ENCODE peak calls at places on chromosomes 5 and 9, in seven cellular contexts. A is H9, O is SK-N-SH, C is uterus, K is colonic mucosa, E is adrenal gland, M is fibroblast of lung. J is an unnamed sample.

GRCh38 chr9:133892193-133892920 is 99.8 kb downstream of the VAV2 start:
- DNase-seq in A (no peak), O (no peak), C (no peak), K (peak; percentile 52), E (no peak), M (no peak), J (no peak)

GRCh38 chr5:164746723-164747122 is 1241.3 kb downstream of the MAT2B start:
- DNase-seq in A (no peak), O (no peak), C (no peak), K (no peak), E (no peak), M (no peak), J (no peak)

GRCh38 chr5:6465831-6466790 is 17.5 kb downstream of the UBE2QL1 start:
- DNase-seq in A (no peak), O (no peak), C (no peak), K (no peak), E (no peak), M (no peak), J (no peak)

GRCh38 chr9:69397384-69398214 is 72.6 kb downstream of the ENTREP1 start:
- DNase-seq in A (no peak), O (no peak), C (no peak), K (no peak), E (peak; percentile 37), M (no peak), J (no peak)

GRCh38 chr5:148796931-148797330 is 29.5 kb upstream of the ADRB2 start:
- DNase-seq in A (no peak), O (no peak), C (no peak), K (no peak), E (no peak), M (no peak), J (no peak)

GRCh38 chr9:108996653-108997052 is 16.6 kb downstream of the CTNNAL1 start:
- DNase-seq in A (no peak), O (no peak), C (no peak), K (no peak), E (no peak), M (no peak), J (no peak)

GRCh38 chr5:74021090-74021489 is 395.1 kb downstream of the ARHGEF28 start:
- DNase-seq in A (no peak), O (no peak), C (no peak), K (no peak), E (no peak), M (no peak), J (no peak)

GRCh38 chr9:92669527-92669889 is 423 bp downstream of the IPPK start:
- DNase-seq in A (no peak), O (peak; percentile 71), C (no peak), K (peak; percentile 51), E (peak; percentile 59), M (no peak), J (peak; percentile 40)

GRCh38 chr5:54905942-54906537 is 79.4 kb downstream of the ESM1 start:
- DNase-seq in A (peak; percentile 46), O (peak; percentile 38), C (peak; percentile 55), K (peak; percentile 60), E (peak; percentile 83), M (peak; percentile 83), J (peak; percentile 47)

GRCh38 chr5:109335114-109335513 is 74.7 kb downstream of the PJA2 start:
- DNase-seq in A (no peak), O (no peak), C (no peak), K (no peak), E (no peak), M (no peak), J (no peak)

GRCh38 chr9:26260238-26260637 is 582.0 kb upstream of the TUSC1 start:
- DNase-seq in A (no peak), O (no peak), C (no peak), K (no peak), E (no peak), M (peak; percentile 36), J (no peak)

GRCh38 chr5:155728146-155728856 is 598.7 kb upstream of the SGCD start:
- DNase-seq in A (peak; percentile 72), O (peak; percentile 83), C (peak; percentile 22), K (peak; percentile 37), E (peak; percentile 33), M (peak; percentile 15), J (peak; percentile 51)

GRCh38 chr9:117860849-117861248 is 156.6 kb downstream of the TLR4 start:
- DNase-seq in A (no peak), O (no peak), C (no peak), K (no peak), E (no peak), M (no peak), J (no peak)

GRCh38 chr9:72960446-72960845 is 7.6 kb upstream of the ALDH1A1 start:
- DNase-seq in A (no peak), O (no peak), C (no peak), K (no peak), E (no peak), M (no peak), J (no peak)
- TF ChIP-seq CTCF in A (no peak), O (no peak), C (no peak), K (no peak), E (no peak), M (no peak), J (no peak)

GRCh38 chr5:140012443-140012842 is 30.7 kb downstream of the NRG2 start:
- DNase-seq in A (no peak), O (no peak), C (no peak), K (no peak), E (no peak), M (no peak), J (no peak)
- H3K27me3 ChIP-seq in A (no peaks in the 10 kb centered on the region), O (no peaks in the 10 kb centered on the region), C (no peaks in the 10 kb centered on the region), K (no peaks in the 10 kb centered on the region), E (no peaks in the 10 kb centered on the region), M (peaks cover 5% of the 10 kb centered on the region), J (no peaks in the 10 kb centered on the region)

GRCh38 chr9:22238809-22239684 is 207.6 kb upstream of the DMRTA1 start:
- DNase-seq in A (no peak), O (no peak), C (no peak), K (no peak), E (no peak), M (peak; percentile 74), J (no peak)
- TF ChIP-seq CTCF in A (peak; percentile 66), O (peak; percentile 62), C (no peak), K (peak; percentile 52), E (peak; percentile 36), M (peak; percentile 58), J (peak; percentile 56)

DNA sequence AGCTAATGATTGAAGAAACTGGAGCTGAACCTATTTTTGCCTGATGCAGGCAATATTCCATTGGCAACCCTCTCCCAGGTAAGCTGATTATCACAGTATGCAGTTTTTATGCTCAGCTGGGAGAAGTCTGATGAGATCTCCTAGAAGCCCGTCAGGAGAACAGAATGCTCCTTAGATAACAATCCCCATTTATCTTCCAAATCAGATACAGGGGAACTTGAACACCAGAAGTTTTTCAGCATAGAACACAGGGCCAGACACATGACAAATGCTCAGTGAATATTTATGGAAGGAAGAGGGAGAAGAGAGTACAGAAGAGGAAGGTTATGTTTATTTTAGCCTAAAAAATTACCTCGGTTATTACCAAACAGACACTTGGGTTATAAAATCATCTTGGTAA is 37.9 kb downstream of the CFAP90 start:
- DNase-seq in A (no peak), O (no peak), C (no peak), K (no peak), E (no peak), M (no peak), J (no peak)
- H3K27me3 ChIP-seq in A (no peaks in the 10 kb centered on the region), O (peaks cover 30% of the 10 kb centered on the region), C (no peaks in the 10 kb centered on the region), K (no peaks in the 10 kb centered on the region), E (no peaks in the 10 kb centered on the region), M (no peaks in the 10 kb centered on the region), J (no peaks in the 10 kb centered on the region)

GRCh38 chr5:158120760-158121159 is 261.8 kb upstream of the CLINT1 start:
- DNase-seq in A (no peak), O (no peak), C (no peak), K (no peak), E (no peak), M (no peak), J (no peak)
- TF ChIP-seq CTCF in A (no peak), O (no peak), C (no peak), K (no peak), E (no peak), M (no peak), J (no peak)

GRCh38 chr5:135042595-135042994 is 8.6 kb upstream of the PITX1 start:
- DNase-seq in A (no peak), O (no peak), C (no peak), K (no peak), E (no peak), M (no peak), J (no peak)
- H3K27me3 ChIP-seq in A (peaks cover 65% of the 10 kb centered on the region), O (peaks cover 91% of the 10 kb centered on the region), C (peaks cover 19% of the 10 kb centered on the region), K (peaks cover 47% of the 10 kb centered on the region), E (peaks cover 76% of the 10 kb centered on the region), M (peaks cover 64% of the 10 kb centered on the region), J (peaks cover 72% of the 10 kb centered on the region)

GRCh38 chr9:34866614-34867013 is 91.5 kb upstream of the PHF24 start:
- DNase-seq in A (no peak), O (no peak), C (no peak), K (no peak), E (no peak), M (no peak), J (no peak)

GRCh38 chr9:34863426-34863825 is 94.7 kb upstream of the PHF24 start:
- DNase-seq in A (no peak), O (no peak), C (no peak), K (no peak), E (no peak), M (no peak), J (no peak)

DNA sequence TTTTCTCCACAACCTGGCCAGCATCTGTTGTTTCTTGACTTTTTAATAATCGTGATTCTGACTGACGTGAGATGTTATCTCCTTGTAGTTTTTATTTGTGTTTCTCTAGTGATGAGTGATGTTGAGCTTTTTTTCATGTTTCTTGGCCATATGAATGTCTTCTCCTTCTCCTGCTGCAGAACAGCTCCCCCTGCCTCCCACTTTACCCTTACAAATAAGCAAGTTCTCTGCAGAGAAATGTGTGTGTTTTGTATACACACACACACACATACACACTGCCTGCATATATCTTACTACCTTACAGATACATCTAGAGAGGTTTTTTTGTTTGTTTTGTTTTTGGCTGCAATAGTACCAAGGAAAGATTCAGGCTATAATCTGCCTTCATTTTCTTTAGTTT is 88.7 kb upstream of the PHF24 start:
- DNase-seq in A (no peak), O (no peak), C (no peak), K (no peak), E (no peak), M (peak; percentile 25), J (no peak)
- TF ChIP-seq CTCF in A (peak; percentile 58), O (peak; percentile 30), C (no peak), K (no peak), E (peak; percentile 38), M (no peak), J (peak; percentile 45)

DNA sequence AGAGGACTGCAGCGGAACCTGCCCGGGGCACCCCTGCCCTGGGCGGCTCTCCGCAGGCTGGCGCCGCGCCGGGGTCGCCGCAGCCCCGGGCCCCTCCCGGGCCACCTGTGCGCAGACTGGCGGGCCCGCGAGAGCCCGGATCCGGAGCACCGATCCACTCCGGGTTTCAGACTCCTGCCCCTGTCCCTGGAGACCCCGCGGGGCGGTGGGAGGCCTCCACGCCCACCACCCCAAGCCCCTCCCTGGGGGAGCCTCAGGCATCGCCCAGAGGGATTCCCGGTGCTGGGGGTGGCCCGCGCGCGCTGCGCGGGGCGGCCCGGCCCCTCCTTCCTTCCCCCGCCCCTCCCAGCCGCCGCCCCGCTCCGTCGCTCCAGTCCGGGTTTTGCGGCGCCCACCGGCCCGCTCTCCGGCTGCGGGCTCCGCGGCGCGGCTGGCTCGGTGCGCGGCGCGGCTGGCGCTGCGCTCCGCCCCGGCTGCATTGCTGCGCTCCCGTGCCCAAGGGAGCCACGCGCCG is at the start of gene UNC5A:
- DNase-seq in A (peak; percentile 74), O (peak; percentile 91), C (no peak), K (peak; percentile 31), E (no peak), M (peak; percentile 20), J (peak; percentile 88)
- H3K27me3 ChIP-seq in A (peaks cover 16% of the 10 kb centered on the region), O (peaks cover 17% of the 10 kb centered on the region), C (no peaks in the 10 kb centered on the region), K (peaks cover 29% of the 10 kb centered on the region), E (peaks cover 45% of the 10 kb centered on the region), M (peaks cover 24% of the 10 kb centered on the region), J (no peaks in the 10 kb centered on the region)

J was measured in BE2C.